ENCODE peak calls at places on chromosome 1, in seven cellular contexts. M is H7; J is tibial artery; W is ascending aorta; I is hepatocyte; R is aorta; Z is naive thymus-derived CD4-positive, alpha-beta T cell. S is an unnamed sample.

GRCh38 chr1:205962821-205963221 is 19.6 kb upstream of the SLC26A9 start:
- DNase-seq in W (no peak), Z (no peak), M (no peak), J (no peak), R (peak; percentile 72), I (no peak), S (no peak)

GRCh38 chr1:201714542-201715276 is 114.2 kb upstream of the IPO9 start:
- DNase-seq in Z (no peak), J (peak; percentile 97), M (peak; percentile 41), I (peak; percentile 93), R (peak; percentile 95), W (peak; percentile 99), S (peak; percentile 90)

GRCh38 chr1:164320780-164321683 is 238.0 kb upstream of the PBX1 start:
- DNase-seq in M (peak; percentile 82), R (no peak), J (no peak), I (peak; percentile 59), W (no peak), Z (no peak), S (no peak)

GRCh38 chr1:27536004-27536757 is 46.2 kb upstream of the WASF2 start:
- DNase-seq in J (no peak), I (no peak), R (no peak), Z (no peak), W (no peak), M (peak; percentile 60), S (no peak)

GRCh38 chr1:93079685-93080141 is 630 bp downstream of the MTF2 start:
- DNase-seq in Z (no peak), M (peak; percentile 66), W (no peak), J (peak; percentile 66), I (peak; percentile 42), R (peak; percentile 76), S (peak; percentile 37)

GRCh38 chr1:57172040-57172439 is 206.2 kb upstream of the C8B start:
- DNase-seq in I (no peak), R (no peak), M (no peak), Z (no peak), J (no peak), W (no peak), S (no peak)

GRCh38 chr1:203166192-203166940 is 9.3 kb downstream of the MYBPH start:
- DNase-seq in J (no peak), I (peak; percentile 67), W (no peak), R (no peak), Z (no peak), M (peak; percentile 81), S (no peak)

GRCh38 chr1:204480515-204480914 is 14.1 kb downstream of the PIK3C2B start:
- DNase-seq in I (no peak), W (no peak), J (no peak), Z (no peak), R (no peak), M (peak; percentile 39), S (peak; percentile 55)

GRCh38 chr1:180927348-180927747 is 14.7 kb downstream of the KIAA1614 start:
- DNase-seq in I (no peak), M (no peak), Z (no peak), W (no peak), J (no peak), R (no peak), S (peak; percentile 59)

GRCh38 chr1:55893155-55893554 is 678.0 kb upstream of the USP24 start:
- DNase-seq in Z (no peak), J (no peak), M (peak; percentile 15), R (no peak), I (peak; percentile 43), W (no peak), S (no peak)

GRCh38 chr1:209249280-209249670 is 334.2 kb upstream of the CAMK1G start:
- DNase-seq in J (no peak), Z (no peak), I (no peak), W (no peak), R (no peak), M (no peak), S (no peak)

GRCh38 chr1:161182214-161182613 is 4.9 kb upstream of the B4GALT3 start:
- DNase-seq in Z (peak; percentile 74), W (no peak), R (peak; percentile 27), J (peak; percentile 24), M (no peak), I (no peak), S (no peak)

GRCh38 chr1:2108213-2108876 is 58.1 kb downstream of the PRKCZ start:
- DNase-seq in I (peak; percentile 54), Z (no peak), M (peak; percentile 97), R (peak; percentile 75), W (no peak), J (no peak), S (peak; percentile 82)

GRCh38 chr1:47059376-47059775 is 7.7 kb upstream of the CYP4Z1 start:
- DNase-seq in Z (no peak), I (no peak), W (no peak), M (no peak), R (no peak), J (no peak), S (no peak)

GRCh38 chr1:224623743-224624333 is 7.7 kb downstream of the CNIH3 start:
- DNase-seq in W (no peak), I (peak; percentile 36), R (no peak), M (no peak), Z (peak; percentile 89), J (no peak), S (no peak)

GRCh38 chr1:26694597-26695416 is 1.0 kb upstream of the ARID1A start:
- DNase-seq in I (no peak), W (no peak), Z (peak; percentile 35), J (no peak), M (no peak), R (no peak), S (no peak)

GRCh38 chr1:4655674-4656532 is 1.5 kb downstream of the AJAP1 start:
- DNase-seq in W (no peak), J (no peak), M (peak; percentile 91), R (peak; percentile 82), Z (no peak), I (peak; percentile 76), S (no peak)

GRCh38 chr1:183932412-183932811 is 105.1 kb downstream of the COLGALT2 start:
- DNase-seq in R (peak; percentile 96), M (no peak), W (peak; percentile 84), I (peak; percentile 55), Z (no peak), J (peak; percentile 90), S (peak; percentile 81)

GRCh38 chr1:2213576-2214505 is 14.3 kb upstream of the SKI start:
- DNase-seq in I (peak; percentile 69), J (peak; percentile 95), Z (no peak), R (peak; percentile 96), W (peak; percentile 95), M (peak; percentile 76), S (peak; percentile 72)

GRCh38 chr1:181152892-181153633 is 64.6 kb downstream of the IER5 start:
- DNase-seq in I (peak; percentile 79), J (peak; percentile 95), M (peak; percentile 51), Z (no peak), W (peak; percentile 95), R (peak; percentile 92), S (peak; percentile 71)

GRCh38 chr1:150621497-150622113 is 7.8 kb downstream of the ENSA start:
- DNase-seq in W (peak; percentile 84), I (peak; percentile 72), Z (peak; percentile 70), J (peak; percentile 79), R (no peak), M (peak; percentile 67), S (peak; percentile 45)

GRCh38 chr1:147561473-147561840 is 20.2 kb downstream of the BCL9 start:
- DNase-seq in J (no peak), M (no peak), W (no peak), R (no peak), Z (no peak), I (no peak), S (no peak)

GRCh38 chr1:10638559-10639300 is 157.7 kb downstream of the CASZ1 start:
- DNase-seq in J (no peak), I (no peak), W (no peak), Z (no peak), R (no peak), M (peak; percentile 90), S (no peak)
- H3K4me3 ChIP-seq in J (peak overlapping the region; percentile 30), I (no peak overlapping the region), W (peak overlapping the region; percentile 53), Z (no peak overlapping the region), R (no peak overlapping the region), M (peak overlapping the region; percentile 30), S (no peak overlapping the region)

GRCh38 chr1:32380061-32380460 is 14.2 kb downstream of the BSDC1 start:
- DNase-seq in R (no peak), M (no peak), I (no peak), J (no peak), W (no peak), Z (no peak), S (no peak)
- H3K36me3 ChIP-seq in R (peaks cover 4% of the 10 kb centered on the region), M (peaks cover 49% of the 10 kb centered on the region), I (no peaks in the 10 kb centered on the region), J (peaks cover 93% of the 10 kb centered on the region), W (peaks cover 98% of the 10 kb centered on the region), Z (peaks cover 74% of the 10 kb centered on the region), S (no peaks in the 10 kb centered on the region)

DNA sequence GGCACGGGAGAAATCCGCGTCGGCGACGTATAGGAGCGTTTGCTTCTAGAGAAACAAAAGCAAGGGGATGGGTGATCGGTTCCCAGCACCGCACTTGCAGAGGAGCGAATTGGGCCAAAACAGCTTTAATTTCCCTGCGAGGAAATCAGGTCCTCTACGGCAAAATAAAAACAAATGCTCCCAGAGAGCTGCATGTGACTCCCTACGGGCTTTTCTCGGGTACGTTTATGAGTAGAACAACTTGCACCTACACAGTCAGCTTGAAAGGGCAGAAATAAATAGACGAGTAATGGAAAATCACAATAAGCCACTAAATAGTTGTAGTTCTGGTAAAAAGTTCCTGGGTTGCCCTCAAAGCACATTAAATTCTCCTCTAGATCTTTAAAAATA is 1.2 kb downstream of the NHLH2 start:
- DNase-seq in R (no peak), J (no peak), I (no peak), W (no peak), Z (no peak), M (no peak), S (no peak)
- H3K4me3 ChIP-seq in R (no peak overlapping the region), J (peak overlapping the region; percentile 45), I (no peak overlapping the region), W (peak overlapping the region; percentile 56), Z (no peak overlapping the region), M (peak overlapping the region; percentile 76), S (peak overlapping the region; percentile 25)

GRCh38 chr1:207822602-207823451 is 71.0 kb downstream of the CD46 start:
- DNase-seq in J (peak; percentile 97), I (peak; percentile 30), Z (peak; percentile 89), R (peak; percentile 89), W (peak; percentile 97), M (peak; percentile 88), S (no peak)
- H3K36me3 ChIP-seq in J (peaks cover 20% of the 10 kb centered on the region), I (no peaks in the 10 kb centered on the region), Z (peaks cover 5% of the 10 kb centered on the region), R (no peaks in the 10 kb centered on the region), W (peaks cover 7% of the 10 kb centered on the region), M (no peaks in the 10 kb centered on the region), S (peaks cover 20% of the 10 kb centered on the region)